ENCODE peak calls at places on chromosomes 6 and 20, in seven cellular contexts. L is epithelial cell of esophagus, G is heart left ventricle, M is HFF-Myc, R is brain microvascular endothelial cell, O is body of pancreas, A is cardiac fibroblast. X is an unnamed sample.

GRCh38 chr6:30884521-30885480 is 482 bp downstream of the DDR1 start:
- DNase-seq in A (peak), M (no peak), L (peak), O (peak), R (peak), G (peak), X (no peak)

GRCh38 chr6:47729019-47729418 is 30.6 kb downstream of the ADGRF4 start:
- DNase-seq in M (no peak), L (peak), A (no peak), O (no peak), R (no peak), G (no peak), X (no peak)

GRCh38 chr6:2197177-2197671 is 48.2 kb downstream of the GMDS start:
- DNase-seq in L (peak), G (peak), O (no peak), A (peak), R (peak), M (no peak), X (no peak)

GRCh38 chr20:4563031-4563430 is 158.7 kb upstream of the PRND start:
- DNase-seq in L (no peak), R (no peak), O (no peak), G (no peak), A (no peak), M (no peak), X (no peak)

GRCh38 chr6:90296346-90297123 is at the start of gene BACH2:
- DNase-seq in R (peak), A (peak), L (peak), O (peak), G (peak), M (peak), X (no peak)

GRCh38 chr6:159107451-159108260 is 61.5 kb upstream of the FNDC1 start:
- DNase-seq in O (no peak), M (no peak), R (no peak), A (no peak), G (no peak), L (no peak), X (no peak)

GRCh38 chr20:44019638-44020335 is 105.1 kb downstream of the TOX2 start:
- DNase-seq in M (no peak), A (peak), R (no peak), G (no peak), O (no peak), L (peak), X (no peak)

GRCh38 chr20:58293453-58293852 is 16.1 kb upstream of the RAB22A start:
- DNase-seq in L (peak), R (no peak), M (no peak), O (no peak), A (no peak), G (peak), X (no peak)

GRCh38 chr20:48527771-48528170 is 300.0 kb downstream of the PREX1 start:
- DNase-seq in L (no peak), M (no peak), R (no peak), O (no peak), A (no peak), G (no peak), X (no peak)

GRCh38 chr6:83709748-83710050 is 798 bp upstream of the SNAP91 start:
- DNase-seq in O (no peak), R (no peak), M (no peak), G (no peak), A (no peak), L (no peak), X (no peak)

GRCh38 chr20:41038878-41039404 is 10.3 kb downstream of the TOP1 start:
- DNase-seq in G (no peak), M (no peak), R (no peak), A (no peak), L (no peak), O (no peak), X (no peak)

GRCh38 chr6:57029213-57029612 is 17.3 kb upstream of the KIAA1586 start:
- DNase-seq in G (no peak), R (no peak), M (no peak), O (no peak), A (no peak), L (peak), X (no peak)

GRCh38 chr6:85126448-85127178 is 323.3 kb upstream of the NT5E start:
- DNase-seq in M (peak), G (no peak), A (peak), O (peak), R (peak), L (peak), X (no peak)
- H3K4me3 ChIP-seq in M (no peak), G (no peak), A (no peak), O (no peak), R (no peak), L (no peak), X (no peak)

GRCh38 chr6:63882208-63882607 is 246.6 kb downstream of the PHF3 start:
- DNase-seq in G (no peak), A (no peak), O (no peak), L (peak), R (no peak), M (no peak), X (no peak)
- TF ChIP-seq CTCF in G (no peak), A (peak), O (no peak), L (peak), R (peak), M (peak), X (peak)

DNA sequence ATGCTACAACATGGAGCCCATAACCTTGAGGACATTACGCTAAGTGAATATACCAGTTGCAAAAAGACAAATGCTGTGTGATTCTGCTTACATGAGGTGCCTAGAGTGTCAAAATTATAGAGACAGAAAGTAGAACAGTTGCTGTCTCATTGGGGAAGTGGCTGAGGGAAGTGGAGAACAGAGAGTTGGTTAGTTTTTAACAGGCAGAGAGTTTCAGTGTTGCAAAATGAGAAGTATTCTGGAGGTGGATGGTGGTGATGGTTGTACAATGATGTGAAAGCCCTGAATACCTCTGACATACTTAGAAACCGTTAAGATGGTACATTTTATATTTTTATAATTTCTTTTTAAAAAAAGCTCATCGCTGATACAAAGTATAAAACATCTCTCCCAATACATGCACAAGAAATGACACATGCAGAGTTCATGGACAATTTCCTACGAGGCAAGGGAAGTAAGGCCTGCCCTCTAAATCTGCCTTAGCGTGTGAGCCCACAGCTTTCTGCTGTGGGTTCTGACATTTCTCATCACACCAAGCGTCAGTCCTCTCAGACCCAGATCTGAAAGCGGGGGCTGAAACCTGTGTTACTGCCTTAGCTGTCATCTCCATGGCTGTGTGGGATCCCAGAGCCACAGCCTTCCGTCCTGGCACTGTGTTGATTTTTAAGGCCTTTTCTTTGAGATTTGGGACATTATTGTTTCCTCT is 126.0 kb downstream of the RNASET2 start:
- DNase-seq in O (no peak), A (no peak), R (no peak), G (no peak), L (no peak), M (no peak), X (no peak)
- H3K4me3 ChIP-seq in O (no peak), A (no peak), R (no peak), G (no peak), L (no peak), M (no peak), X (no peak)

DNA sequence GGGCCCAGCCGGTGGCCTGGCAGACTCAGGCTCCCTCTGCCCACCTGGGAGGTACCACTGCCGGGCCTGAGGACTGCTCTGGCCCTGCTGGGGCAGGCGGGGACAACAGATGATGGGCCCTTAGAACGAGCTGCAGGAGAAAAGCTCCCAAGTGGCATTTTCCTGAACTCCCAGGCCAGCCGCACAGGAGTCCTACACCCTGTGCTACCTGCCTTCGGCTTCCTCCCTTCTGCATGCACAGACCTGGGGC is 41.3 kb downstream of the DSTN start:
- DNase-seq in G (no peak), R (no peak), A (peak), M (no peak), L (peak), O (peak), X (no peak)
- TF ChIP-seq CTCF in G (no peak), R (no peak), A (no peak), M (peak), L (no peak), O (no peak), X (no peak)

GRCh38 chr6:16352821-16353438 is 114.5 kb downstream of the GMPR start:
- DNase-seq in M (no peak), A (no peak), L (no peak), O (no peak), G (no peak), R (no peak), X (no peak)
- H3K4me3 ChIP-seq in M (no peak), A (no peak), L (no peak), O (no peak), G (no peak), R (no peak), X (no peak)

GRCh38 chr6:106069478-106069877 is 16.7 kb upstream of the PRDM1 start:
- DNase-seq in O (peak), M (peak), A (peak), L (peak), G (no peak), R (peak), X (no peak)
- TF ChIP-seq CTCF in O (no peak), M (no peak), A (no peak), L (no peak), G (no peak), R (no peak), X (no peak)

DNA sequence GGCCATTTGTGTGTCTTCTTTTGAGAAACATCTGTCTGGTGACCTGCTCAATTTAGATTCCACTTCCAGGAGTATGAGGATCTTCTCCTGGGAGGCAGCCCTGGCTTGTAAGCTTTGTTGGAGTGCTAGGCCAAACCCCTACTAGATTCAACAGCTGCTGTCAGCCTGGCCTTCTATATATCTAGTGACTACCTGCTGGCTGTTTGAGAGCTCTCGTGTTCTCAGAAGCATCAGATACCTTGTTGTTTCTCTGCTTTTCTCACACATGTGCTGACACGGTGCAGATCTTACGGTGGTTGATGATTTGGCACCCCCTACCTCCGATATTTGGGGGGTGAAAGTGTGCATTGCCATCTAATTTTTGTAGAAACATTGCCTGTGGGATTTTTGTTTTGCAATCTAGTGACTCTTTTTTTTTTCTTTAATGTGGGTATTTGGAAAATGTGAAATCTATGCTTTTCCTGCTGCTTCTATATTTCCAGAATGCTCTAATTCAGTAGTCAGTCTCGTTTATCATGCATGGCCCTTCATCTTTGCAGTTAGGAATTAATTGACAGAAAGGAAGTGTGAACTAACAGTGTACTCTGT is 4.7 kb downstream of the CCN2 start:
- DNase-seq in O (no peak), R (peak), L (no peak), M (no peak), G (no peak), A (peak), X (no peak)
- H3K4me3 ChIP-seq in O (no peak), R (peak), L (no peak), M (no peak), G (no peak), A (no peak), X (no peak)

GRCh38 chr6:127550403-127550802 is 26.6 kb upstream of the C6orf58 start:
- DNase-seq in A (peak), L (peak), O (no peak), R (no peak), M (no peak), G (no peak), X (peak)

GRCh38 chr6:127547909-127548649 is 28.9 kb upstream of the C6orf58 start:
- DNase-seq in A (peak), G (no peak), M (no peak), L (peak), R (no peak), O (no peak), X (no peak)

GRCh38 chr6:127547215-127547614 is 28.1 kb upstream of the MTCL3 start:
- DNase-seq in A (peak), R (no peak), L (peak), M (no peak), O (no peak), G (no peak), X (no peak)
- TF ChIP-seq CTCF in A (peak), R (peak), L (peak), M (peak), O (no peak), G (peak), X (peak)

X was measured in BJ.